ENCODE peak calls at places on chromosomes 2 and 18, in nine cellular contexts. Z is IMR-90, E is MM.1S, Q is Calu3, K is AG04450, D is PC-9, P is pancreas, B is transverse colon, V is suprapubic skin. M is an unnamed sample.

GRCh38 chr2:195871326-195871725 is 197.3 kb downstream of the DNAH7 start:
- DNase-seq in P (no peak), D (no peak), K (no peak), Z (peak), Q (no peak), V (no peak), E (no peak), B (no peak), M (peak)

GRCh38 chr18:4106407-4107033 is 348.6 kb downstream of the DLGAP1 start:
- DNase-seq in Q (peak), D (no peak), K (peak), B (peak), P (no peak), V (no peak), Z (peak), E (peak), M (peak)

GRCh38 chr2:25375371-25375988 is 33.8 kb upstream of the DNMT3A start:
- DNase-seq in P (no peak), Z (no peak), K (no peak), B (no peak), D (no peak), V (no peak), Q (no peak), E (no peak), M (no peak)

GRCh38 chr18:65725421-65726050 is 25.3 kb upstream of the CDH7 start:
- DNase-seq in Q (peak), E (peak), P (no peak), K (no peak), B (peak), Z (no peak), D (no peak), V (no peak), M (no peak)

GRCh38 chr2:94871226-94872087 is at the start of gene TEKT4:
- DNase-seq in B (no peak), D (peak), P (peak), V (peak), K (no peak), Z (no peak), Q (no peak), E (no peak), M (no peak)

GRCh38 chr2:74498500-74499268 is 719 bp downstream of the LBX2 start:
- DNase-seq in P (no peak), Z (no peak), V (no peak), E (no peak), Q (no peak), K (no peak), D (peak), B (peak), M (peak)

GRCh38 chr2:221001377-221001776 is 570.7 kb downstream of the EPHA4 start:
- DNase-seq in E (no peak), V (no peak), K (no peak), Q (no peak), P (no peak), B (no peak), D (no peak), Z (no peak), M (no peak)

GRCh38 chr2:94874277-94874997 is 3.2 kb downstream of the TEKT4 start:
- DNase-seq in V (peak), Z (peak), K (no peak), Q (peak), D (no peak), P (peak), B (peak), E (peak), M (peak)

GRCh38 chr2:215031330-215031729 is 107.1 kb downstream of the ABCA12 start:
- DNase-seq in Z (no peak), B (no peak), Q (no peak), P (no peak), V (no peak), D (no peak), E (no peak), K (no peak), M (no peak)

GRCh38 chr2:144835634-144836351 is 315.9 kb upstream of the ZEB2 start:
- DNase-seq in P (no peak), Q (peak), B (no peak), E (no peak), K (no peak), Z (peak), D (no peak), V (no peak), M (peak)

DNA sequence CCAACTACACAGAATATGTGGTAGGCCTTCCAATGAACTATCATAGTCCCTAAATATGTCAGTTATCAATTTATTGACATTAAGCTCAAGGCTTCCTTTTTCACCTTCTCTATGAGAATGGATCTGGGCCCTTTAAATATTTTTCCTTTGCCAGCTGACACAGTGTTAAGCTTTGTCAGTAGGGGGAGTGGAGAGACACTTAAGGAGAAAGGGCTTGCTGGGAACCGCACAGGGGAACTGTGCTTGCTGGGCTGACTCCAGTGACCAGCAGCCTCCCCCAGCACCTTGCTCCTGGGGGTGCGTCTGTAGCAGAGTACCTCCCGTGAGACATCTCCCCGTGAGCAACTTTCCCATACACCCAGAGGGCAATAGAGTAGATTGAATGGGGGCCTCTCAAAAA is 6.5 kb upstream of the PTPN2 start:
- DNase-seq in E (peak), Q (peak), B (no peak), P (no peak), Z (no peak), K (no peak), V (no peak), D (peak), M (peak)
- TF ChIP-seq CTCF in E (peak), Q (peak), B (peak), P (no peak), Z (peak), K (no peak), V (no peak), D (peak), M (peak)

DNA sequence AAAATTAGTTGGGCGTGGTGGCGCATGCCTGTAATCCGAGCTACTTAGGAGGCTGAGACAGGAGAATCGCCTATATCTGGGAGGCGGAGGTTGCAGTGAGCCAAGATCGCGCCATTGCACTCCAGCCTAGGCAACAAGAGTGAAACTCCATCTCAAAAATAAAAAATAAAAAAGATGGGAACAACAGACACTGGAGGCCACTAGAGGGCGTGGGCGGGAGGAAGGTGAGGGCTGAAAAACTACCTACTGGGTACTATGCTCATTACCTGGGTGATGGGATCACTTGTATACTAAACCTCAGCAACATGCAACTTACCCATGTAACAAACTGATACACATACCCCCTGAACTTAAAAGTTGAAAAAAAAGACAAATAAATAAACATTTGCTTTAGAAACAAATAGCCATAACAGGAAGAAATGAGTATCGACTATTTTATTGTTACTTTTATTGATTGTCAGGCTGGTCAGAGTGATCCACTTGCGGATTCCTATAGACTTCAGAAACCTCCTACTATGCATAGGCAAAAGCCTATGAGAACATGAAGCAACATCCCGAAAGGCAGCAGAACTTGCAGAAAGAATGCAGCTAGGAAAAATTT is 61.0 kb downstream of the TMEM163 start:
- DNase-seq in E (no peak), B (no peak), D (no peak), P (no peak), V (no peak), Z (no peak), Q (peak), K (no peak), M (peak)
- TF ChIP-seq CTCF in E (peak), B (peak), D (peak), P (peak), V (no peak), Z (peak), Q (peak), K (peak), M (peak)

DNA sequence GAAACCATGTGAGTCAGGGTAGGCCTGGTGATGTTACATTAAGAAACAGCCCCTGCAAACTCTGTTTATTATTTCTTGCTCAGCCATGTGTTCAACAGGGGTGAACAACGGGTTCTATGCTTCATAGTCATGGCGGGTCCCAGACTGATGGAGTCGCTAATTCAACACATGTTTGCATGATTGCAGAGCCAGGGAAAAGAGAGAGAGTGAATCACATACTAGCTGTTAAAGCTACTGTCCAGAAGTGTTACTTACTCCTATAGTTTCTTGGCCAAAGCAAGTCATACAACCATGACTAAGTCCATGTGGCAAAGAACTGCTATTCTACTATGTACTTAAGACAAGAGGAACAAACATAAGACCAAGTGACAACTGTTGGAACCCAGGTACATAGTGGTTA is 241.2 kb upstream of the SKOR2 start:
- DNase-seq in B (no peak), K (no peak), V (no peak), Z (no peak), Q (no peak), D (no peak), P (no peak), E (no peak), M (no peak)
- TF ChIP-seq CTCF in B (no peak), K (no peak), V (no peak), Z (no peak), Q (no peak), D (no peak), P (no peak), E (no peak), M (no peak)

GRCh38 chr2:69716555-69717120 is 25.3 kb upstream of the ANXA4 start:
- DNase-seq in E (no peak), B (no peak), K (no peak), Q (no peak), D (peak), Z (peak), V (no peak), P (no peak), M (peak)
- TF ChIP-seq CTCF in E (no peak), B (no peak), K (peak), Q (no peak), D (no peak), Z (peak), V (no peak), P (no peak), M (no peak)

GRCh38 chr18:41396211-41396610 is 558.8 kb upstream of the PIK3C3 start:
- DNase-seq in E (no peak), B (no peak), P (no peak), Q (no peak), V (no peak), D (no peak), Z (no peak), K (no peak), M (no peak)

GRCh38 chr18:41391616-41392610 is 563.1 kb upstream of the PIK3C3 start:
- DNase-seq in P (peak), D (no peak), K (peak), V (no peak), E (peak), Z (peak), Q (peak), B (peak), M (peak)

GRCh38 chr18:41396861-41397260 is 558.2 kb upstream of the PIK3C3 start:
- DNase-seq in B (no peak), P (no peak), K (no peak), Z (peak), V (no peak), D (no peak), Q (no peak), E (no peak), M (no peak)

GRCh38 chr18:41389936-41390667 is 564.9 kb upstream of the PIK3C3 start:
- DNase-seq in Q (no peak), V (no peak), D (no peak), E (no peak), Z (no peak), B (no peak), P (no peak), K (no peak), M (no peak)

GRCh38 chr18:41395695-41396094 is 559.3 kb upstream of the PIK3C3 start:
- DNase-seq in P (no peak), Q (no peak), D (no peak), B (no peak), E (no peak), V (no peak), K (no peak), Z (peak), M (peak)
- TF ChIP-seq CTCF in P (no peak), Q (peak), D (no peak), B (no peak), E (no peak), V (no peak), K (peak), Z (peak), M (no peak)

GRCh38 chr2:49490710-49491109 is 336.4 kb upstream of the FSHR start:
- DNase-seq in D (no peak), B (peak), E (peak), P (peak), K (no peak), Z (no peak), Q (peak), V (no peak), M (peak)
- TF ChIP-seq CTCF in D (peak), B (peak), E (peak), P (peak), K (no peak), Z (no peak), Q (peak), V (no peak), M (peak)

M was measured in cardiac fibroblast.